ENCODE peak calls at places on chromosomes 5 and 9, in ten cellular contexts. One of them, this sample, is unnamed.

GRCh38 chr5:530556-530955 is 6.3 kb upstream of the SLC9A3 start:
- DNase-seq in heart left ventricle: peak; percentile 18
- DNase-seq in breast epithelium: no peak
- DNase-seq in CD4-positive, CD25-positive, alpha-beta regulatory T cell: no peak
- DNase-seq in testis: no peak
- DNase-seq in PC-3: no peak
- DNase-seq in CD8-positive, alpha-beta T cell: no peak
- DNase-seq in AG04450: no peak
- DNase-seq in astrocyte: no peak
- DNase-seq in CD4-positive, alpha-beta memory T cell: no peak
- DNase-seq in this sample: peak; percentile 70

GRCh38 chr9:124302921-124303320 is 45.2 kb downstream of the NEK6 start:
- DNase-seq in breast epithelium: no peak
- DNase-seq in testis: no peak
- DNase-seq in heart left ventricle: no peak
- DNase-seq in PC-3: no peak
- DNase-seq in astrocyte: no peak
- DNase-seq in CD8-positive, alpha-beta T cell: no peak
- DNase-seq in AG04450: no peak
- DNase-seq in CD4-positive, CD25-positive, alpha-beta regulatory T cell: no peak
- DNase-seq in CD4-positive, alpha-beta memory T cell: no peak
- DNase-seq in this sample: no peak

GRCh38 chr5:180785794-180786221 is 16.8 kb downstream of the MGAT1 start:
- DNase-seq in CD4-positive, CD25-positive, alpha-beta regulatory T cell: no peak
- DNase-seq in PC-3: peak; percentile 76
- DNase-seq in astrocyte: peak; percentile 72
- DNase-seq in AG04450: peak; percentile 60
- DNase-seq in CD8-positive, alpha-beta T cell: no peak
- DNase-seq in heart left ventricle: peak; percentile 53
- DNase-seq in CD4-positive, alpha-beta memory T cell: no peak
- DNase-seq in testis: peak; percentile 48
- DNase-seq in breast epithelium: peak; percentile 74
- DNase-seq in this sample: no peak

GRCh38 chr9:76023715-76024195 is 133.3 kb downstream of the PCSK5 start:
- DNase-seq in PC-3: no peak
- DNase-seq in testis: peak; percentile 28
- DNase-seq in CD4-positive, alpha-beta memory T cell: peak; percentile 60
- DNase-seq in AG04450: no peak
- DNase-seq in astrocyte: peak; percentile 90
- DNase-seq in CD4-positive, CD25-positive, alpha-beta regulatory T cell: no peak
- DNase-seq in breast epithelium: no peak
- DNase-seq in heart left ventricle: no peak
- DNase-seq in CD8-positive, alpha-beta T cell: peak; percentile 1
- DNase-seq in this sample: no peak

GRCh38 chr5:118506453-118506852 is 481.9 kb downstream of the DTWD2 start:
- DNase-seq in CD4-positive, CD25-positive, alpha-beta regulatory T cell: no peak
- DNase-seq in AG04450: no peak
- DNase-seq in PC-3: no peak
- DNase-seq in heart left ventricle: no peak
- DNase-seq in testis: no peak
- DNase-seq in CD8-positive, alpha-beta T cell: no peak
- DNase-seq in CD4-positive, alpha-beta memory T cell: no peak
- DNase-seq in breast epithelium: no peak
- DNase-seq in astrocyte: no peak
- DNase-seq in this sample: no peak

GRCh38 chr5:171897231-171897630 is 109.2 kb downstream of the FBXW11 start:
- DNase-seq in testis: no peak
- DNase-seq in breast epithelium: no peak
- DNase-seq in CD8-positive, alpha-beta T cell: no peak
- DNase-seq in PC-3: no peak
- DNase-seq in heart left ventricle: no peak
- DNase-seq in astrocyte: no peak
- DNase-seq in CD4-positive, alpha-beta memory T cell: no peak
- DNase-seq in AG04450: no peak
- DNase-seq in CD4-positive, CD25-positive, alpha-beta regulatory T cell: no peak
- DNase-seq in this sample: no peak

GRCh38 chr5:58286741-58287140 is 173.1 kb downstream of the PLK2 start:
- DNase-seq in CD4-positive, alpha-beta memory T cell: no peak
- DNase-seq in testis: no peak
- DNase-seq in heart left ventricle: no peak
- DNase-seq in PC-3: no peak
- DNase-seq in AG04450: no peak
- DNase-seq in astrocyte: no peak
- DNase-seq in breast epithelium: no peak
- DNase-seq in CD8-positive, alpha-beta T cell: no peak
- DNase-seq in CD4-positive, CD25-positive, alpha-beta regulatory T cell: no peak
- DNase-seq in this sample: no peak

GRCh38 chr9:123522921-123523320 is 166.9 kb downstream of the CRB2 start:
- DNase-seq in breast epithelium: no peak
- DNase-seq in CD4-positive, CD25-positive, alpha-beta regulatory T cell: no peak
- DNase-seq in AG04450: no peak
- DNase-seq in astrocyte: no peak
- DNase-seq in heart left ventricle: no peak
- DNase-seq in PC-3: no peak
- DNase-seq in CD8-positive, alpha-beta T cell: no peak
- DNase-seq in testis: no peak
- DNase-seq in CD4-positive, alpha-beta memory T cell: no peak
- DNase-seq in this sample: no peak

GRCh38 chr9:93258818-93259489 is 75.0 kb downstream of the WNK2 start:
- DNase-seq in astrocyte: no peak
- DNase-seq in PC-3: no peak
- DNase-seq in heart left ventricle: no peak
- DNase-seq in CD4-positive, CD25-positive, alpha-beta regulatory T cell: no peak
- DNase-seq in CD8-positive, alpha-beta T cell: no peak
- DNase-seq in CD4-positive, alpha-beta memory T cell: no peak
- DNase-seq in AG04450: no peak
- DNase-seq in testis: peak; percentile 9
- DNase-seq in breast epithelium: peak; percentile 15
- DNase-seq in this sample: peak; percentile 70

GRCh38 chr5:157930710-157931109 is 71.8 kb upstream of the CLINT1 start:
- DNase-seq in CD8-positive, alpha-beta T cell: no peak
- DNase-seq in heart left ventricle: peak; percentile 73
- DNase-seq in astrocyte: no peak
- DNase-seq in AG04450: no peak
- DNase-seq in CD4-positive, CD25-positive, alpha-beta regulatory T cell: no peak
- DNase-seq in CD4-positive, alpha-beta memory T cell: no peak
- DNase-seq in breast epithelium: no peak
- DNase-seq in testis: peak; percentile 26
- DNase-seq in PC-3: no peak
- DNase-seq in this sample: no peak

GRCh38 chr5:157874861-157875260 is 15.9 kb upstream of the CLINT1 start:
- DNase-seq in testis: no peak
- DNase-seq in CD4-positive, CD25-positive, alpha-beta regulatory T cell: no peak
- DNase-seq in CD4-positive, alpha-beta memory T cell: no peak
- DNase-seq in CD8-positive, alpha-beta T cell: no peak
- DNase-seq in breast epithelium: no peak
- DNase-seq in PC-3: no peak
- DNase-seq in AG04450: no peak
- DNase-seq in astrocyte: no peak
- DNase-seq in heart left ventricle: no peak
- DNase-seq in this sample: no peak

GRCh38 chr9:27379311-27380236 is 82.6 kb upstream of the EQTN start:
- DNase-seq in PC-3: no peak
- DNase-seq in breast epithelium: no peak
- DNase-seq in astrocyte: no peak
- DNase-seq in AG04450: no peak
- DNase-seq in CD8-positive, alpha-beta T cell: no peak
- DNase-seq in CD4-positive, CD25-positive, alpha-beta regulatory T cell: no peak
- DNase-seq in CD4-positive, alpha-beta memory T cell: no peak
- DNase-seq in heart left ventricle: no peak
- DNase-seq in testis: no peak
- DNase-seq in this sample: no peak

GRCh38 chr5:81656788-81657187 is 94.1 kb downstream of the SSBP2 start:
- DNase-seq in astrocyte: no peak
- DNase-seq in CD4-positive, CD25-positive, alpha-beta regulatory T cell: no peak
- DNase-seq in breast epithelium: no peak
- DNase-seq in CD8-positive, alpha-beta T cell: no peak
- DNase-seq in AG04450: no peak
- DNase-seq in heart left ventricle: no peak
- DNase-seq in PC-3: no peak
- DNase-seq in CD4-positive, alpha-beta memory T cell: no peak
- DNase-seq in testis: no peak
- DNase-seq in this sample: no peak

GRCh38 chr9:110810251-110810976 is 141.8 kb downstream of the MUSK start:
- DNase-seq in astrocyte: no peak
- DNase-seq in heart left ventricle: no peak
- DNase-seq in PC-3: no peak
- DNase-seq in AG04450: no peak
- DNase-seq in CD4-positive, alpha-beta memory T cell: no peak
- DNase-seq in breast epithelium: no peak
- DNase-seq in testis: no peak
- DNase-seq in CD4-positive, CD25-positive, alpha-beta regulatory T cell: no peak
- DNase-seq in CD8-positive, alpha-beta T cell: no peak
- DNase-seq in this sample: no peak

GRCh38 chr9:37914154-37914551 is 10.2 kb upstream of the SLC25A51 start:
- DNase-seq in testis: no peak
- DNase-seq in heart left ventricle: no peak
- DNase-seq in astrocyte: no peak
- DNase-seq in AG04450: no peak
- DNase-seq in CD8-positive, alpha-beta T cell: no peak
- DNase-seq in PC-3: no peak
- DNase-seq in CD4-positive, CD25-positive, alpha-beta regulatory T cell: no peak
- DNase-seq in CD4-positive, alpha-beta memory T cell: no peak
- DNase-seq in breast epithelium: no peak
- DNase-seq in this sample: no peak

GRCh38 chr5:1003296-1003937 is 5.2 kb upstream of the NKD2 start:
- DNase-seq in AG04450: no peak
- DNase-seq in CD8-positive, alpha-beta T cell: no peak
- DNase-seq in testis: peak; percentile 18
- DNase-seq in heart left ventricle: no peak
- DNase-seq in breast epithelium: peak; percentile 87
- DNase-seq in CD4-positive, alpha-beta memory T cell: peak; percentile 46
- DNase-seq in CD4-positive, CD25-positive, alpha-beta regulatory T cell: no peak
- DNase-seq in PC-3: peak; percentile 98
- DNase-seq in astrocyte: no peak
- DNase-seq in this sample: peak; percentile 1

GRCh38 chr9:93815677-93816076 is 139.5 kb downstream of the BARX1 start:
- DNase-seq in CD8-positive, alpha-beta T cell: no peak
- DNase-seq in breast epithelium: no peak
- DNase-seq in AG04450: no peak
- DNase-seq in CD4-positive, alpha-beta memory T cell: no peak
- DNase-seq in heart left ventricle: no peak
- DNase-seq in astrocyte: no peak
- DNase-seq in testis: no peak
- DNase-seq in PC-3: no peak
- DNase-seq in CD4-positive, CD25-positive, alpha-beta regulatory T cell: no peak
- DNase-seq in this sample: no peak

GRCh38 chr5:123125953-123126352 is 36.9 kb downstream of the PRDM6 start:
- DNase-seq in testis: no peak
- DNase-seq in CD4-positive, alpha-beta memory T cell: no peak
- DNase-seq in heart left ventricle: no peak
- DNase-seq in PC-3: peak; percentile 13
- DNase-seq in CD4-positive, CD25-positive, alpha-beta regulatory T cell: no peak
- DNase-seq in astrocyte: peak; percentile 77
- DNase-seq in AG04450: no peak
- DNase-seq in breast epithelium: no peak
- DNase-seq in CD8-positive, alpha-beta T cell: no peak
- DNase-seq in this sample: no peak

GRCh38 chr5:149766460-149767277 is 36.6 kb downstream of the PPARGC1B start:
- DNase-seq in heart left ventricle: no peak
- DNase-seq in CD4-positive, CD25-positive, alpha-beta regulatory T cell: no peak
- DNase-seq in astrocyte: no peak
- DNase-seq in CD4-positive, alpha-beta memory T cell: no peak
- DNase-seq in testis: no peak
- DNase-seq in PC-3: no peak
- DNase-seq in CD8-positive, alpha-beta T cell: no peak
- DNase-seq in AG04450: no peak
- DNase-seq in breast epithelium: no peak
- DNase-seq in this sample: no peak
- H3K4me3 ChIP-seq in heart left ventricle: no peak overlapping the region
- H3K4me3 ChIP-seq in CD4-positive, CD25-positive, alpha-beta regulatory T cell: no peak overlapping the region
- H3K4me3 ChIP-seq in astrocyte: no peak overlapping the region
- H3K4me3 ChIP-seq in CD4-positive, alpha-beta memory T cell: no peak overlapping the region
- H3K4me3 ChIP-seq in testis: no peak overlapping the region
- H3K4me3 ChIP-seq in PC-3: no peak overlapping the region
- H3K4me3 ChIP-seq in CD8-positive, alpha-beta T cell: no peak overlapping the region
- H3K4me3 ChIP-seq in AG04450: no peak overlapping the region
- H3K4me3 ChIP-seq in breast epithelium: no peak overlapping the region
- H3K4me3 ChIP-seq in this sample: no peak overlapping the region

GRCh38 chr5:179765400-179765799 is 28.4 kb upstream of the LTC4S start:
- DNase-seq in CD8-positive, alpha-beta T cell: no peak
- DNase-seq in astrocyte: peak; percentile 92
- DNase-seq in AG04450: no peak
- DNase-seq in CD4-positive, alpha-beta memory T cell: no peak
- DNase-seq in PC-3: peak; percentile 65
- DNase-seq in testis: no peak
- DNase-seq in heart left ventricle: peak; percentile 81
- DNase-seq in breast epithelium: no peak
- DNase-seq in CD4-positive, CD25-positive, alpha-beta regulatory T cell: no peak
- DNase-seq in this sample: peak; percentile 82
- H3K27ac ChIP-seq in CD8-positive, alpha-beta T cell: no peak overlapping the region
- H3K27ac ChIP-seq in astrocyte: peak overlapping the region; percentile 81
- H3K27ac ChIP-seq in AG04450: peak overlapping the region; percentile 70
- H3K27ac ChIP-seq in CD4-positive, alpha-beta memory T cell: no peak overlapping the region
- H3K27ac ChIP-seq in PC-3: peak overlapping the region; percentile 31
- H3K27ac ChIP-seq in testis: no peak overlapping the region
- H3K27ac ChIP-seq in heart left ventricle: peak overlapping the region; percentile 58
- H3K27ac ChIP-seq in breast epithelium: peak overlapping the region; percentile 50
- H3K27ac ChIP-seq in CD4-positive, CD25-positive, alpha-beta regulatory T cell: no peak overlapping the region
- H3K27ac ChIP-seq in this sample: peak overlapping the region; percentile 5

GRCh38 chr9:6787793-6788174 is 30.0 kb downstream of the KDM4C start:
- DNase-seq in breast epithelium: no peak
- DNase-seq in CD4-positive, CD25-positive, alpha-beta regulatory T cell: no peak
- DNase-seq in heart left ventricle: no peak
- DNase-seq in CD4-positive, alpha-beta memory T cell: no peak
- DNase-seq in astrocyte: no peak
- DNase-seq in AG04450: no peak
- DNase-seq in testis: no peak
- DNase-seq in CD8-positive, alpha-beta T cell: no peak
- DNase-seq in PC-3: no peak
- DNase-seq in this sample: no peak
- H3K4me3 ChIP-seq in breast epithelium: no peak overlapping the region
- H3K4me3 ChIP-seq in CD4-positive, CD25-positive, alpha-beta regulatory T cell: no peak overlapping the region
- H3K4me3 ChIP-seq in heart left ventricle: no peak overlapping the region
- H3K4me3 ChIP-seq in CD4-positive, alpha-beta memory T cell: no peak overlapping the region
- H3K4me3 ChIP-seq in astrocyte: peak overlapping the region; percentile 24
- H3K4me3 ChIP-seq in AG04450: no peak overlapping the region
- H3K4me3 ChIP-seq in testis: no peak overlapping the region
- H3K4me3 ChIP-seq in CD8-positive, alpha-beta T cell: no peak overlapping the region
- H3K4me3 ChIP-seq in PC-3: peak overlapping the region; percentile 33
- H3K4me3 ChIP-seq in this sample: no peak overlapping the region

DNA sequence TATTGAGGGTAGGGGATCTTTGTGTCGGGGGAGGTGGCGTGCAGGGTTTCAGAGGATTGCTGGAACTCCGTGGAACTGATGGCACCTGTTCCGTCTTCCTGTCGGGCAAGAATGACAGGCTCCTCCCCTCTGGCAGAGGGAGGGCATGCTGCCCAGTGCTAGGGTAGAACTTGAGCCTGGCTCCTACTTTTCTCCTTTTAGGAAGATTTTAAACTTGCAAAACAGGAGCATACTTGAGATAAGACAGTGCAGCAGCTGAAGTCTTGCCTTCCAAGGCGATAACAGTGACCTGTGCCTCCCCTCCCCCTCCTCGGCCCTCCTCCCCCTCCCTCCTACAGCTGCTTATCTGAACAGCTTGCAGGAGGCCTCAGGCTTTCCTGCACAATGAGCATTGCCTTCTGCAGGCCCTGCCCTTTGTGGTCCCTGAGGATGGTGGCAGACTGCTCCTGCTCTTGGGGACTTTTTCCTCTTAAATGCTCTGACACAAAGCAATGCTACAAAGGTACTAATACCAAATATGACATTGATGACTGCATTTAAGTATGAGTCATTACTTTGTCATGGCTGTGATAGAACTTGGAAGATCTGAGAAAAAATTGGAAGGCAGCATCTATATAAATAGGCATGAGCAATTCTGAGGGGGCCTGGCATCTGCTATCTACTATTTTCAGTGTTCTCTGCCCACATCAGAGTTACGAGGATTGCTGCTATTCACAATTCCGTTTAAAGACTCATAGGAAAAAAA is 1.9 kb downstream of the GADD45G start:
- DNase-seq in PC-3: peak; percentile 55
- DNase-seq in CD8-positive, alpha-beta T cell: no peak
- DNase-seq in CD4-positive, alpha-beta memory T cell: no peak
- DNase-seq in breast epithelium: peak; percentile 70
- DNase-seq in heart left ventricle: peak; percentile 50
- DNase-seq in astrocyte: peak; percentile 44
- DNase-seq in testis: peak; percentile 88
- DNase-seq in CD4-positive, CD25-positive, alpha-beta regulatory T cell: no peak
- DNase-seq in AG04450: no peak
- DNase-seq in this sample: no peak
- H3K27ac ChIP-seq in PC-3: peak overlapping the region; percentile 71
- H3K27ac ChIP-seq in CD8-positive, alpha-beta T cell: no peak overlapping the region
- H3K27ac ChIP-seq in CD4-positive, alpha-beta memory T cell: peak overlapping the region; percentile 57
- H3K27ac ChIP-seq in breast epithelium: peak overlapping the region; percentile 87
- H3K27ac ChIP-seq in heart left ventricle: peak overlapping the region; percentile 93
- H3K27ac ChIP-seq in astrocyte: no peak overlapping the region
- H3K27ac ChIP-seq in testis: peak overlapping the region; percentile 69
- H3K27ac ChIP-seq in CD4-positive, CD25-positive, alpha-beta regulatory T cell: no peak overlapping the region
- H3K27ac ChIP-seq in AG04450: no peak overlapping the region
- H3K27ac ChIP-seq in this sample: peak overlapping the region; percentile 84